ENCODE peak calls at places on chromosome 18, in eight cellular contexts. I, P, M, A, B, N, Y and O are unnamed samples.

GRCh38 chr18:55206941-55207340 is 247.7 kb upstream of the CCDC68 start:
- DNase-seq in I (no peak), P (no peak), M (no peak), A (no peak), B (no peak), N (no peak), Y (no peak), O (no peak)

GRCh38 chr18:31072175-31072574 is 29.6 kb upstream of the DSC3 start:
- DNase-seq in I (no peak), P (no peak), M (no peak), A (no peak), B (no peak), N (no peak), Y (no peak), O (no peak)

GRCh38 chr18:40841473-40841872 is 1113.6 kb upstream of the PIK3C3 start:
- DNase-seq in I (no peak), P (no peak), M (no peak), A (no peak), B (no peak), N (no peak), Y (no peak), O (no peak)

GRCh38 chr18:62759704-62760402 is 44.5 kb downstream of the PHLPP1 start:
- DNase-seq in I (no peak), P (no peak), M (no peak), A (no peak), B (no peak), N (peak), Y (no peak), O (no peak)

GRCh38 chr18:48541026-48541746 is 2.4 kb downstream of the CTIF start:
- DNase-seq in I (peak), P (no peak), M (peak), A (no peak), B (peak), N (peak), Y (peak), O (peak)

GRCh38 chr18:45201489-45201888 is 413.8 kb upstream of the SLC14A2 start:
- DNase-seq in I (no peak), P (no peak), M (no peak), A (no peak), B (no peak), N (no peak), Y (no peak), O (no peak)

GRCh38 chr18:907880-908512 is 3.3 kb downstream of the ADCYAP1 start:
- DNase-seq in I (no peak), P (no peak), M (no peak), A (peak), B (no peak), N (peak), Y (no peak), O (no peak)

GRCh38 chr18:48293954-48294893 is 115.0 kb downstream of the ZBTB7C start:
- DNase-seq in I (no peak), P (no peak), M (peak), A (no peak), B (no peak), N (no peak), Y (no peak), O (no peak)

GRCh38 chr18:36532394-36532793 is 234.9 kb downstream of the FHOD3 start:
- DNase-seq in I (no peak), P (no peak), M (no peak), A (peak), B (no peak), N (no peak), Y (no peak), O (no peak)

GRCh38 chr18:52682260-52682659 is 342.3 kb downstream of the DCC start:
- DNase-seq in I (no peak), P (no peak), M (no peak), A (no peak), B (no peak), N (peak), Y (no peak), O (no peak)

GRCh38 chr18:21183670-21184069 is 58.4 kb upstream of the GREB1L start:
- DNase-seq in I (no peak), P (no peak), M (no peak), A (no peak), B (no peak), N (no peak), Y (no peak), O (no peak)

GRCh38 chr18:46555724-46556123 is 101.3 kb downstream of the LOXHD1 start:
- DNase-seq in I (no peak), P (peak), M (no peak), A (no peak), B (peak), N (peak), Y (no peak), O (peak)

GRCh38 chr18:77065221-77065981 is 67.2 kb downstream of the MBP start:
- DNase-seq in I (peak), P (peak), M (peak), A (no peak), B (no peak), N (no peak), Y (no peak), O (peak)

GRCh38 chr18:22194151-22194598 is 24.8 kb downstream of the GATA6 start:
- DNase-seq in I (peak), P (no peak), M (no peak), A (no peak), B (peak), N (peak), Y (no peak), O (no peak)

GRCh38 chr18:31450409-31450808 is 2.9 kb downstream of the DSG3 start:
- DNase-seq in I (no peak), P (no peak), M (no peak), A (no peak), B (no peak), N (no peak), Y (no peak), O (no peak)

GRCh38 chr18:75544496-75544895 is 117.0 kb upstream of the SMIM21 start:
- DNase-seq in I (no peak), P (peak), M (no peak), A (peak), B (no peak), N (no peak), Y (no peak), O (no peak)

GRCh38 chr18:35478520-35479435 is 19.0 kb downstream of the INO80C start:
- DNase-seq in I (peak), P (peak), M (no peak), A (no peak), B (peak), N (no peak), Y (no peak), O (peak)

DNA sequence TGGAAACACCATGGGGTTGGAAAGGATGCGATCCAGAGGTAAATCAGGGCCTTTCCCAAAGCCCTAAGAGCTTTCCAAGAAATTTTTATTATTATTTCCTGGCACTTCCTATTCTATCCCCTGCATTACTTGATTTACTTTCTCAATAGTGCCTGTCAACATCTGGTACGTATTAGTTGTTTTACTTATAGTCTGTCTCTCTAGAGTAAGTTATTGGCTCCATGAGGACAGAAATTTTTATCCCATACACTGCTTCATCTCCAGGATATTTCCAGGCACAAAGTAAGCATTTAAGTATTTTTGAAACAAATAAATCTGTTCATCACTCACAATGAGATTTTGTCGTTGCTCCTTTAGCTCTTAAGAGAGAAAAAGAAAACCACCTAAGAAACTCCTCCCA is 18.1 kb downstream of the PPP4R1 start:
- DNase-seq in I (no peak), P (no peak), M (no peak), A (no peak), B (no peak), N (no peak), Y (no peak), O (no peak)
- TF ChIP-seq POLR2AphosphoS5 in I (no peak), P (no peak), M (no peak), A (no peak), B (no peak), N (no peak), Y (no peak), O (no peak)

GRCh38 chr18:7567487-7568425 is 640 bp downstream of the PTPRM start:
- DNase-seq in I (peak), P (no peak), M (peak), A (no peak), B (no peak), N (peak), Y (peak), O (peak)

GRCh38 chr18:7566587-7567486 is at the start of gene PTPRM:
- DNase-seq in I (peak), P (peak), M (peak), A (peak), B (peak), N (peak), Y (peak), O (no peak)

GRCh38 chr18:7568426-7568825 is 1.3 kb downstream of the PTPRM start:
- DNase-seq in I (peak), P (no peak), M (peak), A (no peak), B (no peak), N (peak), Y (peak), O (no peak)

GRCh38 chr18:7566244-7566586 is 901 bp upstream of the PTPRM start:
- DNase-seq in I (no peak), P (no peak), M (no peak), A (no peak), B (no peak), N (no peak), Y (no peak), O (no peak)

DNA sequence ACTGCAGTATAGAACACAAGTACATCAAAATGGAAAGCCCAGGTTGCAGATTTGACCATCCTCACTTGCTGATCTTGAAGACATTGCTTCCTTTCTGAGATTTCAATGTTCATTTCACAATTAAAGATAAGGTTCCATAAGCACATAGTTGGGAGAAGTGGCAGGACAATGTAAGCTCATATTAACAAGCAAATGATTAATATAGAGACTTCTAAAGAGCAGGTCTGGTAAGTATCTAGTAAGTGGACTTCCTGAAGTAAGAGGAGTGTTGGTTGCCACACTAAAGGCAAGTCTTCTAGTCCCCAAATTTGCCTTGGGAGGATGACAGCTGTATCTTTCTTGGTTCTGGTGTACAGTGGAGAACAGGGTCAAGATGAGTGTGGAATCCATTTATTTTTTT is 1.4 kb upstream of the PTPRM start:
- DNase-seq in I (no peak), P (no peak), M (no peak), A (no peak), B (no peak), N (no peak), Y (no peak), O (no peak)
- H3K4me3 ChIP-seq in I (peak), P (no peak), M (no peak), A (peak), B (no peak), N (no peak), Y (no peak), O (no peak)

GRCh38 chr18:10514082-10514481 is 11.7 kb upstream of the NAPG start:
- DNase-seq in I (no peak), P (no peak), M (no peak), A (no peak), B (no peak), N (no peak), Y (peak), O (no peak)
- TF ChIP-seq POLR2AphosphoS5 in I (no peak), P (no peak), M (no peak), A (no peak), B (no peak), N (no peak), Y (peak), O (no peak)

GRCh38 chr18:24396082-24396623 is 1.5 kb downstream of the OSBPL1A start:
- DNase-seq in I (no peak), P (no peak), M (no peak), A (no peak), B (no peak), N (no peak), Y (no peak), O (no peak)

GRCh38 chr18:24395049-24395780 is 2.4 kb downstream of the OSBPL1A start:
- DNase-seq in I (no peak), P (no peak), M (no peak), A (no peak), B (no peak), N (no peak), Y (no peak), O (no peak)

GRCh38 chr18:24398515-24398914 is 891 bp upstream of the OSBPL1A start:
- DNase-seq in I (no peak), P (peak), M (no peak), A (no peak), B (no peak), N (peak), Y (no peak), O (no peak)

GRCh38 chr18:24397131-24397693 is 412 bp downstream of the OSBPL1A start:
- DNase-seq in I (peak), P (peak), M (no peak), A (peak), B (no peak), N (peak), Y (peak), O (peak)

GRCh38 chr18:24397694-24398365 is at the start of gene OSBPL1A:
- DNase-seq in I (peak), P (peak), M (peak), A (peak), B (peak), N (peak), Y (peak), O (peak)
- H3K4me3 ChIP-seq in I (peak), P (peak), M (peak), A (peak), B (peak), N (peak), Y (peak), O (peak)